ENCODE peak calls at places on chromosomes 6 and 20, in four cellular contexts. J is left ventricle myocardium inferior, N is esophagus squamous epithelium, T is fibroblast of mammary gland. O is an unnamed sample.

GRCh38 chr6:128256100-128256499 is 264.3 kb downstream of the PTPRK start:
- DNase-seq in N (no peak), J (no peak), T (no peak), O (no peak)

GRCh38 chr20:58012731-58013510 is 215.5 kb downstream of the ANKRD60 start:
- DNase-seq in N (no peak), J (no peak), T (no peak), O (no peak)

GRCh38 chr6:32551410-32551809 is 21.3 kb upstream of the HLA-DRB5 start:
- DNase-seq in J (no peak), T (no peak), N (no peak), O (no peak)

GRCh38 chr6:149779644-149779963 is 30.1 kb downstream of the PCMT1 start:
- DNase-seq in J (peak; percentile 24), T (peak; percentile 11), N (no peak), O (no peak)

GRCh38 chr6:56708810-56709597 is 66.3 kb upstream of the DST start:
- DNase-seq in T (peak; percentile 81), N (no peak), J (no peak), O (no peak)

GRCh38 chr20:64084209-64085152 is at the start of gene LKAAEAR1:
- DNase-seq in T (no peak), J (no peak), N (no peak), O (no peak)

GRCh38 chr20:58366016-58366415 is 23.0 kb upstream of the VAPB start:
- DNase-seq in T (no peak), N (no peak), J (no peak), O (no peak)

GRCh38 chr20:35478804-35479472 is 23.5 kb downstream of the CEP250 start:
- DNase-seq in J (no peak), T (no peak), N (no peak), O (no peak)

GRCh38 chr6:124977067-124977908 is 15.1 kb downstream of the RNF217 start:
- DNase-seq in N (no peak), J (no peak), T (no peak), O (no peak)

GRCh38 chr6:7468382-7469081 is 72.9 kb upstream of the DSP start:
- DNase-seq in T (peak; percentile 81), J (peak; percentile 53), N (no peak), O (peak; percentile 72)

GRCh38 chr6:167736486-167737204 is 90.1 kb upstream of the AFDN start:
- DNase-seq in N (no peak), J (no peak), T (no peak), O (no peak)

GRCh38 chr6:133958782-133959181 is 5.8 kb downstream of the TBPL1 start:
- DNase-seq in J (no peak), N (no peak), T (no peak), O (no peak)

GRCh38 chr6:13400772-13401171 is 72.4 kb upstream of the TBC1D7 start:
- DNase-seq in J (no peak), N (no peak), T (no peak), O (no peak)

GRCh38 chr6:20182926-20183521 is 29.2 kb downstream of the MBOAT1 start:
- DNase-seq in N (no peak), J (peak; percentile 63), T (no peak), O (no peak)

GRCh38 chr6:38261626-38262025 is 378.1 kb downstream of the BTBD9 start:
- DNase-seq in J (no peak), N (no peak), T (peak; percentile 32), O (no peak)

GRCh38 chr6:106128981-106129761 is 43.0 kb downstream of the PRDM1 start:
- DNase-seq in N (no peak), T (peak; percentile 82), J (no peak), O (no peak)

GRCh38 chr6:146914563-146915483 is 289.4 kb upstream of the STXBP5 start:
- DNase-seq in T (peak; percentile 97), N (no peak), J (no peak), O (peak; percentile 64)

GRCh38 chr6:37711331-37711924 is 13.7 kb upstream of the MDGA1 start:
- DNase-seq in J (no peak), N (no peak), T (no peak), O (no peak)

GRCh38 chr20:62175711-62176110 is 7.1 kb upstream of the MTG2 start:
- DNase-seq in N (no peak), J (no peak), T (no peak), O (no peak)

GRCh38 chr6:104896914-104897313 is 37.2 kb upstream of the HACE1 start:
- DNase-seq in J (no peak), T (peak; percentile 5), N (no peak), O (no peak)
- TF ChIP-seq CTCF in J (peak; percentile 30), T (peak; percentile 31), N (no peak), O (no peak)

DNA sequence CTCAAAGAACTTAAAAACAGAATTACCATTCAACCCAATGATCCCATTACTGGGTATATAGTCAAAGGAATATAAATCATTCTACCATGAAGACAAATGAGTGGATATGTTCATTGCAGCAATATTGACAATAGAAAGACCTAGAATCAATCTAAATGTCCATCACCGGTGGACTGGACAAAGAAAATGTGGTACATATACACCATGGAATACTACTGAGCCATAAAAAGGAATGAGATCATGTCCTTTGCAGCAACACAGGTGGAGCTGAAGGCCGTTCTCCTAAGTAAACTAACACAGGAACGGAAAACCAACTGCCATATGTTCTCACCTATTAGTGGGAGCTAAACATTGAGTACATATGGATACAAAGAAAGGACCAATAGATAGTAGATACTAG is 576.7 kb upstream of the CITED2 start:
- DNase-seq in T (no peak), J (no peak), N (no peak), O (no peak)
- TF ChIP-seq CTCF in T (no peak), J (no peak), N (no peak), O (no peak)

GRCh38 chr6:159301277-159301676 is 132.1 kb downstream of the FNDC1 start:
- DNase-seq in J (no peak), T (no peak), N (no peak), O (no peak)

GRCh38 chr6:159303784-159304183 is 134.6 kb downstream of the FNDC1 start:
- DNase-seq in J (no peak), T (no peak), N (no peak), O (no peak)

GRCh38 chr6:159299566-159299965 is 130.4 kb downstream of the FNDC1 start:
- DNase-seq in J (no peak), N (no peak), T (no peak), O (no peak)

GRCh38 chr6:159302196-159302595 is 133.0 kb downstream of the FNDC1 start:
- DNase-seq in N (no peak), J (no peak), T (no peak), O (no peak)

GRCh38 chr6:159298840-159299239 is 129.6 kb downstream of the FNDC1 start:
- DNase-seq in N (no peak), J (no peak), T (no peak), O (no peak)
- TF ChIP-seq CTCF in N (no peak), J (no peak), T (no peak), O (no peak)

GRCh38 chr20:59525500-59526241 is 78.7 kb upstream of the PHACTR3 start:
- DNase-seq in N (no peak), T (peak; percentile 37), J (peak; percentile 62), O (no peak)

GRCh38 chr20:59520814-59521213 is 83.5 kb upstream of the PHACTR3 start:
- DNase-seq in J (no peak), N (no peak), T (no peak), O (no peak)

DNA sequence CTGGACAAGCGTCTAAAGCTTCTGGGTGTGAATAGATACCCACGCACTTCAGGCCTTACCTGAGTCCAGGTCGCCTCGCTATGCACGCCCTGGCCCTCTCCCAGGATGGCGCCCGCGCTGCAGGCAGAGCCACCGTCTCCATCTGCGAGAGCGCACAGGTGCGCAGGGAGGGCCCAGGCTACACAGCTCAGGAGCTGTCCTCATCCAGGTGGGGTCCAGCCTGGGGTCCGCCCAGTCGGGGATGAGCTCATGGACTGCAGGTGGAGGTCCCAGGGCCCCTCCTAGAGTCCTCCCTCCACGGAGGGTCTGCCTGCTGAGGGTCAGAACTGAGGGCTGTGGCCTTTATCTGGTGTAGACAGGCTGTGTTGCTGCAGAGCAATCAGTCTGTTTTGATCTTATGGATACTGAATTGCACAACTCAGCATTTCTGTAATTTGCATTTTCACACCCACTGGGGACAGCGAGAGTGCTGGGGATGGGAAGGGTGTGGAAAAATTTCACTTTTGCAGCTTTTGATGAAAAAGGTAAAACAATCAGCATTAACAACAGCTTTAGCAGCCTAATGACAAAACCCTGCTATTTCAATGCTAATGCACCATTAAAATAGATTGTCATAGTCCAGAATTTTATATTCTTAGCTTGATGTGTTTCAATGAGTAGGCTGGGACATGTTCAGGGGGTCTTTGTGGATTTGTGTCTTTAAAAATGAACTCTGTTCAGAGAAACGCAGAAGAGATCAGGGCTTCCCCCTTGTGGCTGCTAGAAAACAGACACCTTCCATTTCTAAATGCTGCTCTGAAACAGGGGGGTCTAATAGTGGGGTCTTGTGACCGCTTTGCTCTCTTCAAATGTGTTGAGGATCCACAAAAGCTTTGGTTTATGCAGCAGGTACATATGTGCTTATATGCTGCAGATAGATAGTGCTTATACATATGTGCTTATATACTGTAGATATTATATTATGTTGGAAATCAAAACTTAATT is 77.8 kb upstream of the PHACTR3 start:
- DNase-seq in J (no peak), T (no peak), N (no peak), O (no peak)
- TF ChIP-seq CTCF in J (peak; percentile 23), T (no peak), N (no peak), O (no peak)

GRCh38 chr6:84284428-84285033 is 57.1 kb upstream of the CEP162 start:
- DNase-seq in J (no peak), N (no peak), T (peak; percentile 19), O (no peak)
- TF ChIP-seq CTCF in J (no peak), N (no peak), T (peak; percentile 45), O (no peak)

DNA sequence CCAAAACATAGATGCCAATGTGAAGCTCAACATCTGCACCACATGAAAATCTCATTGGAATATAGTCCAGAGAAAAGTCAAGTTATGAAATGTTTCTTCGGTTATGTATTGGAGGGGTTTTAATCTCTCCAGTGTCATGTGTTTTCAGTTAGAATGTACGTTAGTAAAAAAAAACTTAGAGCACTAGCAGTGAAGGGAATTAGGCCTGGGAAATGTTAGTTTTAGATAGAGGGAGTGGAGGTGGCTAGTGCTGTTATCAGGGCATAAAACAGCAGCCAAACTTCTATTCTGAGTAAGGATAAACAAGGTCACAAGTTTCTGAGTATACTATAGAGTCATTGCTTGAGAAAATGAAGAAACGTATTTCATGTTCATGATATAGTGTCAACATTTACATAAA is 42.9 kb downstream of the HDGFL1 start:
- DNase-seq in J (no peak), N (no peak), T (no peak), O (no peak)
- TF ChIP-seq CTCF in J (no peak), N (no peak), T (no peak), O (no peak)

GRCh38 chr6:15443119-15443518 is 197.2 kb downstream of the JARID2 start:
- DNase-seq in J (no peak), N (no peak), T (peak; percentile 89), O (no peak)

GRCh38 chr6:15444081-15444731 is 198.3 kb downstream of the JARID2 start:
- DNase-seq in N (no peak), J (no peak), T (no peak), O (no peak)

GRCh38 chr6:15447546-15448232 is 201.8 kb downstream of the JARID2 start:
- DNase-seq in N (no peak), T (no peak), J (no peak), O (no peak)

GRCh38 chr6:15442467-15442866 is 196.6 kb downstream of the JARID2 start:
- DNase-seq in J (no peak), T (no peak), N (no peak), O (no peak)

GRCh38 chr6:15444881-15445280 is 199.0 kb downstream of the JARID2 start:
- DNase-seq in J (no peak), T (no peak), N (no peak), O (no peak)
- TF ChIP-seq CTCF in J (no peak), T (no peak), N (no peak), O (no peak)